ENCODE peak calls at places on chromosome 16, in four cellular contexts. One of them, this sample, is unnamed.
A peak's percentile ranks its signal among the peaks of the same experiment; 100 is the strongest.

GRCh38 chr16:90008708-90009145 is 10.5 kb downstream of the DBNDD1 start:
- DNase-seq in neuronal stem cell: no peak
- DNase-seq in CD4-positive, alpha-beta memory T cell: peak; percentile 52
- DNase-seq in upper lobe of right lung: no peak
- DNase-seq in this sample: no peak

GRCh38 chr16:67989322-67990017 is 9.2 kb upstream of the DPEP3 start:
- DNase-seq in neuronal stem cell: no peak
- DNase-seq in CD4-positive, alpha-beta memory T cell: no peak
- DNase-seq in upper lobe of right lung: no peak
- DNase-seq in this sample: no peak

GRCh38 chr16:82832861-82833260 is 206.1 kb downstream of the CDH13 start:
- DNase-seq in neuronal stem cell: no peak
- DNase-seq in CD4-positive, alpha-beta memory T cell: no peak
- DNase-seq in upper lobe of right lung: no peak
- DNase-seq in this sample: peak; percentile 69

GRCh38 chr16:69709456-69710084 is 16.8 kb downstream of the NQO1 start:
- DNase-seq in neuronal stem cell: peak; percentile 44
- DNase-seq in CD4-positive, alpha-beta memory T cell: peak; percentile 56
- DNase-seq in upper lobe of right lung: no peak
- DNase-seq in this sample: no peak

GRCh38 chr16:77816293-77816692 is 27.9 kb downstream of the VAT1L start:
- DNase-seq in neuronal stem cell: no peak
- DNase-seq in CD4-positive, alpha-beta memory T cell: no peak
- DNase-seq in upper lobe of right lung: no peak
- DNase-seq in this sample: peak; percentile 52

GRCh38 chr16:11672206-11673090 is 4.2 kb downstream of the SNN start:
- DNase-seq in neuronal stem cell: no peak
- DNase-seq in CD4-positive, alpha-beta memory T cell: peak; percentile 36
- DNase-seq in upper lobe of right lung: no peak
- DNase-seq in this sample: no peak

GRCh38 chr16:13098536-13098935 is 197.1 kb downstream of the SHISA9 start:
- DNase-seq in neuronal stem cell: no peak
- DNase-seq in CD4-positive, alpha-beta memory T cell: no peak
- DNase-seq in upper lobe of right lung: no peak
- DNase-seq in this sample: no peak

GRCh38 chr16:85350973-85351372 is 238.7 kb upstream of the CIBAR2 start:
- DNase-seq in neuronal stem cell: no peak
- DNase-seq in CD4-positive, alpha-beta memory T cell: no peak
- DNase-seq in upper lobe of right lung: peak; percentile 92
- DNase-seq in this sample: peak; percentile 94

GRCh38 chr16:89657442-89658220 is at the start of the genes CHMP1A and SPATA33:
- DNase-seq in neuronal stem cell: peak; percentile 89
- DNase-seq in CD4-positive, alpha-beta memory T cell: peak; percentile 93
- DNase-seq in upper lobe of right lung: peak; percentile 95
- DNase-seq in this sample: peak; percentile 41

GRCh38 chr16:19680972-19681371 is 37.1 kb downstream of the KNOP1 start:
- DNase-seq in neuronal stem cell: no peak
- DNase-seq in CD4-positive, alpha-beta memory T cell: no peak
- DNase-seq in upper lobe of right lung: no peak
- DNase-seq in this sample: no peak

GRCh38 chr16:30395992-30396560 is 856 bp downstream of the ZNF48 start:
- DNase-seq in neuronal stem cell: no peak
- DNase-seq in CD4-positive, alpha-beta memory T cell: no peak
- DNase-seq in upper lobe of right lung: no peak
- DNase-seq in this sample: no peak

GRCh38 chr16:89693289-89693731 is 6.8 kb downstream of the CDK10 start:
- DNase-seq in neuronal stem cell: no peak
- DNase-seq in CD4-positive, alpha-beta memory T cell: no peak
- DNase-seq in upper lobe of right lung: no peak
- DNase-seq in this sample: no peak

GRCh38 chr16:81486555-81487061 is 42.0 kb downstream of the CMIP start:
- DNase-seq in neuronal stem cell: no peak
- DNase-seq in CD4-positive, alpha-beta memory T cell: no peak
- DNase-seq in upper lobe of right lung: no peak
- DNase-seq in this sample: peak; percentile 12

GRCh38 chr16:10266809-10267208 is 84.6 kb upstream of the GRIN2A start:
- DNase-seq in neuronal stem cell: no peak
- DNase-seq in CD4-positive, alpha-beta memory T cell: no peak
- DNase-seq in upper lobe of right lung: no peak
- DNase-seq in this sample: no peak

GRCh38 chr16:30054959-30055553 is 10.5 kb upstream of the ALDOA start:
- DNase-seq in neuronal stem cell: no peak
- DNase-seq in CD4-positive, alpha-beta memory T cell: peak; percentile 43
- DNase-seq in upper lobe of right lung: peak; percentile 73
- DNase-seq in this sample: no peak

GRCh38 chr16:16037521-16037920 is 88.1 kb downstream of the ABCC1 start:
- DNase-seq in neuronal stem cell: no peak
- DNase-seq in CD4-positive, alpha-beta memory T cell: no peak
- DNase-seq in upper lobe of right lung: no peak
- DNase-seq in this sample: no peak

GRCh38 chr16:82603784-82604411 is 22.9 kb upstream of the CDH13 start:
- DNase-seq in neuronal stem cell: peak; percentile 29
- DNase-seq in CD4-positive, alpha-beta memory T cell: no peak
- DNase-seq in upper lobe of right lung: no peak
- DNase-seq in this sample: peak; percentile 30

DNA sequence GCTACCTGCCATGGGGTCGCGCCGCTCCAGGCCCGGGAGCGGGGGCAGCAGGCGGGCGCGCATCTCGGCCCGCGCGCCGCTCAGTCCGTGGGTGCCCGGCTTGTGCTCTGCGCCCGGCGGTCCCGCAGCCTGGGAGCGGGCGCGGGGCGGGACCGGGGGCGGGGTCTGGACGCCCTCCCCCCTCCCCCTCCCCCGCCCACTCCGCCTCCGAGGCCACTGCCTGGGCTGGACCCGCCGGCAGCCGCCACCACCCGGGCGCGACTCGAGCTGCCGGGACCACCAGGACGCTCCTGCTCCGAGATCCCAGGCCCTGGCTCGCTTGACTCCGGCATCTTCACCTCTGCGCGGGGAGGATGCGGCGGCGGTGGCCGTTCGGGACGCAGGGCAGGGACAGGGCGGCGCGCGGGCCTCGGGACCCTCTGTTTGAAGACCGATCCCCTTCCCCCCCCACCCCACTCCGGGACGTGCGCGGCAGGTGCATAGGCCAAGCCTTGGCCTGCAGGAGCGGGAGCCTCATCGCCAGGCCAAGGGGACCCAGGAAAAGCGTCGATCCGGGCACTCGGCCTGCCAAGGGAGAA is at the start of gene HS3ST6:
- DNase-seq in neuronal stem cell: no peak
- DNase-seq in CD4-positive, alpha-beta memory T cell: no peak
- DNase-seq in upper lobe of right lung: no peak
- DNase-seq in this sample: no peak
- H3K4me3 ChIP-seq in neuronal stem cell: peak within 1 kb of the TSS; percentile 71
- H3K4me3 ChIP-seq in CD4-positive, alpha-beta memory T cell: no peak within 1 kb of the TSS
- H3K4me3 ChIP-seq in upper lobe of right lung: no peak within 1 kb of the TSS
- H3K4me3 ChIP-seq in this sample: no peak within 1 kb of the TSS

GRCh38 chr16:55503726-55504553 is 4.9 kb upstream of the LPCAT2 start:
- DNase-seq in neuronal stem cell: no peak
- DNase-seq in CD4-positive, alpha-beta memory T cell: no peak
- DNase-seq in upper lobe of right lung: no peak
- DNase-seq in this sample: no peak

GRCh38 chr16:55502801-55503366 is 6.0 kb upstream of the LPCAT2 start:
- DNase-seq in neuronal stem cell: no peak
- DNase-seq in CD4-positive, alpha-beta memory T cell: no peak
- DNase-seq in upper lobe of right lung: peak; percentile 84
- DNase-seq in this sample: peak; percentile 90

GRCh38 chr16:55506708-55507107 is 2.2 kb upstream of the LPCAT2 start:
- DNase-seq in neuronal stem cell: no peak
- DNase-seq in CD4-positive, alpha-beta memory T cell: no peak
- DNase-seq in upper lobe of right lung: no peak
- DNase-seq in this sample: no peak

GRCh38 chr16:55506083-55506482 is 2.8 kb upstream of the LPCAT2 start:
- DNase-seq in neuronal stem cell: no peak
- DNase-seq in CD4-positive, alpha-beta memory T cell: no peak
- DNase-seq in upper lobe of right lung: no peak
- DNase-seq in this sample: no peak

DNA sequence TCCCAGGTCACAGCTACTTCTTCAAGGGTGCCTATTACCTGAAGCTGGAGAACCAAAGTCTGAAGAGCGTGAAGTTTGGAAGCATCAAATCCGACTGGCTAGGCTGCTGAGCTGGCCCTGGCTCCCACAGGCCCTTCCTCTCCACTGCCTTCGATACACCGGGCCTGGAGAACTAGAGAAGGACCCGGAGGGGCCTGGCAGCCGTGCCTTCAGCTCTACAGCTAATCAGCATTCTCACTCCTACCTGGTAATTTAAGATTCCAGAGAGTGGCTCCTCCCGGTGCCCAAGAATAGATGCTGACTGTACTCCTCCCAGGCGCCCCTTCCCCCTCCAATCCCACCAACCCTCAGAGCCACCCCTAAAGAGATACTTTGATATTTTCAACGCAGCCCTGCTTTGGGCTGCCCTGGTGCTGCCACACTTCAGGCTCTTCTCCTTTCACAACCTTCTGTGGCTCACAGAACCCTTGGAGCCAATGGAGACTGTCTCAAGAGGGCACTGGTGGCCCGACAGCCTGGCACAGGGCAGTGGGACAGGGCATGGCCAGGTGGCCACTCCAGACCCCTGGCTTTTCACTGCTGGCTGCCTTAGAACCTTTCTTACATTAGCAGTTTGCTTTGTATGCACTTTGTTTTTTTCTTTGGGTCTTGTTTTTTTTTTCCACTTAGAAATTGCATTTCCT is 3.4 kb upstream of the LPCAT2 start:
- DNase-seq in neuronal stem cell: no peak
- DNase-seq in CD4-positive, alpha-beta memory T cell: no peak
- DNase-seq in upper lobe of right lung: no peak
- DNase-seq in this sample: no peak
- H3K4me3 ChIP-seq in neuronal stem cell: no peak overlapping the region
- H3K4me3 ChIP-seq in CD4-positive, alpha-beta memory T cell: no peak overlapping the region
- H3K4me3 ChIP-seq in upper lobe of right lung: no peak overlapping the region
- H3K4me3 ChIP-seq in this sample: no peak overlapping the region

GRCh38 chr16:2211923-2212347 is 1.3 kb upstream of the BRICD5 start:
- DNase-seq in neuronal stem cell: no peak
- DNase-seq in CD4-positive, alpha-beta memory T cell: no peak
- DNase-seq in upper lobe of right lung: no peak
- DNase-seq in this sample: no peak
- H3K4me3 ChIP-seq in neuronal stem cell: no peak overlapping the region
- H3K4me3 ChIP-seq in CD4-positive, alpha-beta memory T cell: no peak overlapping the region
- H3K4me3 ChIP-seq in upper lobe of right lung: no peak overlapping the region
- H3K4me3 ChIP-seq in this sample: no peak overlapping the region

DNA sequence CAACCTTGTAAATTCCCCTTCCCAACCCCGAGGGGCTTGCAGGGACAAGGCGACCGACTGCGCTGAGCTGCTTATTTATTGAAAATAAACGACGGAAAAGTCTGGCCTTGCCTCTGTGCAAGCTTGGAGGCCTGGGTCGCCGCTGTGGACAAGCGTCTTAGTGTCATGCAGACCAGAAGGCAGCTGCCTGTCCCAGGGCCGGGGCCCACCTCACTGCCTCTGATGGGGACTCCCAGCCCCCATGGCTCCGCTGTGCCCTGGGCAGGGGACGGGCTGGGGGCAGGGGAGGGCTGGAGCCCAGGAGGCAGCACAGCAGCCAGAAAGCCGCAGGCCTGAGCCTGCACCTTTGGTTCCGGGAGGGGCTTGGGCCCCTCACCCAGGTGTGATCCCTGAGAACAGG is 20.7 kb downstream of the RABEP2 start:
- DNase-seq in neuronal stem cell: no peak
- DNase-seq in CD4-positive, alpha-beta memory T cell: no peak
- DNase-seq in upper lobe of right lung: no peak
- DNase-seq in this sample: no peak
- H3K4me3 ChIP-seq in neuronal stem cell: no peak overlapping the region
- H3K4me3 ChIP-seq in CD4-positive, alpha-beta memory T cell: no peak overlapping the region
- H3K4me3 ChIP-seq in upper lobe of right lung: no peak overlapping the region
- H3K4me3 ChIP-seq in this sample: no peak overlapping the region